ENCODE peak calls at places on chromosomes 7 and 10, in ten cellular contexts. G is HFF-Myc; P is stimulated activated CD4-positive, alpha-beta T cell treated with anti-CD3 and anti-CD28 coated beads, Interleukin-15, amount 100 ng/mL, for 24 hours; X is NCI-H1436; V is prostate gland; L is HEK293T; B is stimulated activated CD8-positive, alpha-beta memory T cell treated with anti-CD3 and anti-CD28 coated beads, Interleukin-2, amount 100 ng/mL, for 1 hour; S is activated naive CD4-positive, alpha-beta T cell treated with anti-CD3 and anti-CD28 coated beads, Interleukin-2, amount 50 U/mL, for 16 hours; D is stimulated activated naive CD8-positive, alpha-beta T cell treated with anti-CD3 and anti-CD28 coated beads, Interleukin-15, amount 100 ng/mL, for 72 hours; T is fibroblast of pulmonary artery. U is an unnamed sample.

GRCh38 chr10:71763352-71764127 is 9.8 kb downstream of the VSIR start:
- DNase-seq in G (no peak), P (no peak), X (no peak), V (no peak), L (no peak), B (no peak), S (no peak), D (no peak), T (no peak), U (no peak)

GRCh38 chr10:31390804-31391203 is 71.8 kb downstream of the ZEB1 start:
- DNase-seq in G (no peak), P (no peak), X (no peak), V (no peak), L (no peak), B (no peak), S (no peak), D (no peak), T (no peak), U (no peak)

GRCh38 chr10:123995461-123996131 is 97.8 kb downstream of the CHST15 start:
- DNase-seq in G (no peak), P (peak; percentile 42), X (peak; percentile 16), V (no peak), L (peak; percentile 61), B (no peak), S (no peak), D (peak; percentile 28), T (peak; percentile 58), U (no peak)

GRCh38 chr10:51815723-51816122 is 116.3 kb upstream of the CSTF2T start:
- DNase-seq in G (no peak), P (no peak), X (no peak), V (no peak), L (no peak), B (no peak), S (no peak), D (no peak), T (no peak), U (no peak)

GRCh38 chr10:97543025-97543546 is 29.5 kb upstream of the ANKRD2 start:
- DNase-seq in G (peak; percentile 94), P (peak; percentile 84), X (no peak), V (peak; percentile 51), L (no peak), B (no peak), S (peak; percentile 55), D (peak; percentile 50), T (peak; percentile 96), U (peak; percentile 77)

GRCh38 chr10:89478739-89479116 is 56.7 kb downstream of the SLC16A12 start:
- DNase-seq in G (no peak), P (no peak), X (no peak), V (no peak), L (no peak), B (no peak), S (no peak), D (no peak), T (peak; percentile 68), U (no peak)

GRCh38 chr7:128108129-128108528 is 76.9 kb upstream of the LRRC4 start:
- DNase-seq in G (no peak), P (no peak), X (no peak), V (no peak), L (no peak), B (no peak), S (peak; percentile 5), D (no peak), T (no peak), U (no peak)

GRCh38 chr7:13042605-13043236 is 355.3 kb downstream of the ARL4A start:
- DNase-seq in G (no peak), P (no peak), X (no peak), V (no peak), L (no peak), B (no peak), S (no peak), D (no peak), T (peak; percentile 33), U (no peak)

GRCh38 chr10:121696854-121697253 is 98.6 kb upstream of the FGFR2 start:
- DNase-seq in G (no peak), P (peak; percentile 56), X (no peak), V (no peak), L (peak; percentile 64), B (no peak), S (no peak), D (peak; percentile 11), T (no peak), U (no peak)

GRCh38 chr10:103659674-103660363 is 166.3 kb downstream of the NEURL1 start:
- DNase-seq in G (peak; percentile 59), P (peak; percentile 68), X (peak; percentile 23), V (peak; percentile 77), L (peak; percentile 45), B (peak; percentile 24), S (peak; percentile 56), D (peak; percentile 65), T (peak; percentile 89), U (peak; percentile 72)

GRCh38 chr10:43125274-43125845 is 12.9 kb upstream of the CSGALNACT2 start:
- DNase-seq in G (no peak), P (no peak), X (no peak), V (no peak), L (no peak), B (no peak), S (no peak), D (no peak), T (no peak), U (no peak)